ENCODE peak calls at places on chromosomes 4 and X, in eight cellular contexts. One of them, this sample, is unnamed.

GRCh38 chrX:72297953-72298730 is 7.6 kb downstream of the CITED1 start:
- DNase-seq in body of pancreas: peak
- DNase-seq in breast epithelium: no peak
- DNase-seq in AG04450: no peak
- DNase-seq in fibroblast of mammary gland: peak
- DNase-seq in H1: no peak
- DNase-seq in prostate gland: no peak
- DNase-seq in tibial nerve: no peak
- DNase-seq in this sample: no peak

GRCh38 chr4:3675251-3676115 is 90.7 kb upstream of the ADRA2C start:
- DNase-seq in AG04450: no peak
- DNase-seq in body of pancreas: no peak
- DNase-seq in H1: no peak
- DNase-seq in breast epithelium: no peak
- DNase-seq in prostate gland: no peak
- DNase-seq in tibial nerve: no peak
- DNase-seq in fibroblast of mammary gland: no peak
- DNase-seq in this sample: no peak

GRCh38 chrX:154028502-154029184 is 8.9 kb upstream of the IRAK1 start:
- DNase-seq in breast epithelium: no peak
- DNase-seq in tibial nerve: no peak
- DNase-seq in fibroblast of mammary gland: no peak
- DNase-seq in H1: no peak
- DNase-seq in prostate gland: no peak
- DNase-seq in AG04450: no peak
- DNase-seq in body of pancreas: no peak
- DNase-seq in this sample: no peak

GRCh38 chr4:10960386-10960785 is 275.8 kb upstream of the CLNK start:
- DNase-seq in tibial nerve: no peak
- DNase-seq in breast epithelium: no peak
- DNase-seq in H1: no peak
- DNase-seq in AG04450: no peak
- DNase-seq in fibroblast of mammary gland: no peak
- DNase-seq in prostate gland: no peak
- DNase-seq in body of pancreas: no peak
- DNase-seq in this sample: no peak

GRCh38 chrX:69070949-69071650 is 94.2 kb downstream of the PJA1 start:
- DNase-seq in H1: no peak
- DNase-seq in fibroblast of mammary gland: no peak
- DNase-seq in prostate gland: no peak
- DNase-seq in tibial nerve: no peak
- DNase-seq in breast epithelium: no peak
- DNase-seq in body of pancreas: peak
- DNase-seq in AG04450: no peak
- DNase-seq in this sample: no peak

GRCh38 chr4:118586357-118586790 is 98.8 kb upstream of the METTL14 start:
- DNase-seq in fibroblast of mammary gland: peak
- DNase-seq in prostate gland: no peak
- DNase-seq in breast epithelium: no peak
- DNase-seq in tibial nerve: no peak
- DNase-seq in body of pancreas: peak
- DNase-seq in H1: no peak
- DNase-seq in AG04450: no peak
- DNase-seq in this sample: no peak

GRCh38 chr4:184300816-184301215 is 83.1 kb upstream of the ENPP6 start:
- DNase-seq in body of pancreas: no peak
- DNase-seq in AG04450: no peak
- DNase-seq in tibial nerve: no peak
- DNase-seq in breast epithelium: no peak
- DNase-seq in fibroblast of mammary gland: no peak
- DNase-seq in prostate gland: no peak
- DNase-seq in H1: no peak
- DNase-seq in this sample: no peak

GRCh38 chr4:44553143-44553542 is 98.3 kb downstream of the YIPF7 start:
- DNase-seq in body of pancreas: no peak
- DNase-seq in tibial nerve: no peak
- DNase-seq in H1: no peak
- DNase-seq in breast epithelium: no peak
- DNase-seq in fibroblast of mammary gland: no peak
- DNase-seq in AG04450: no peak
- DNase-seq in prostate gland: no peak
- DNase-seq in this sample: no peak

GRCh38 chr4:185591679-185592141 is 56.4 kb upstream of the PDLIM3 start:
- DNase-seq in prostate gland: peak
- DNase-seq in breast epithelium: no peak
- DNase-seq in fibroblast of mammary gland: peak
- DNase-seq in body of pancreas: no peak
- DNase-seq in H1: no peak
- DNase-seq in tibial nerve: no peak
- DNase-seq in AG04450: no peak
- DNase-seq in this sample: no peak

GRCh38 chr4:89868999-89869589 is 25.6 kb upstream of the MMRN1 start:
- DNase-seq in breast epithelium: no peak
- DNase-seq in prostate gland: no peak
- DNase-seq in H1: no peak
- DNase-seq in fibroblast of mammary gland: peak
- DNase-seq in AG04450: no peak
- DNase-seq in tibial nerve: no peak
- DNase-seq in body of pancreas: no peak
- DNase-seq in this sample: no peak

GRCh38 chr4:112982677-112983076 is 66.8 kb upstream of the ANK2 start:
- DNase-seq in AG04450: no peak
- DNase-seq in breast epithelium: no peak
- DNase-seq in prostate gland: no peak
- DNase-seq in H1: no peak
- DNase-seq in tibial nerve: no peak
- DNase-seq in fibroblast of mammary gland: peak
- DNase-seq in body of pancreas: no peak
- DNase-seq in this sample: no peak

GRCh38 chr4:185559913-185560281 is 24.6 kb upstream of the PDLIM3 start:
- DNase-seq in tibial nerve: no peak
- DNase-seq in fibroblast of mammary gland: peak
- DNase-seq in prostate gland: no peak
- DNase-seq in H1: no peak
- DNase-seq in body of pancreas: peak
- DNase-seq in AG04450: no peak
- DNase-seq in breast epithelium: peak
- DNase-seq in this sample: peak

GRCh38 chr4:92047209-92047877 is 256.4 kb upstream of the GRID2 start:
- DNase-seq in prostate gland: no peak
- DNase-seq in fibroblast of mammary gland: no peak
- DNase-seq in AG04450: no peak
- DNase-seq in tibial nerve: no peak
- DNase-seq in H1: no peak
- DNase-seq in body of pancreas: peak
- DNase-seq in breast epithelium: no peak
- DNase-seq in this sample: no peak

GRCh38 chr4:143375326-143376073 is 38.8 kb downstream of the GAB1 start:
- DNase-seq in body of pancreas: peak
- DNase-seq in AG04450: no peak
- DNase-seq in fibroblast of mammary gland: peak
- DNase-seq in breast epithelium: no peak
- DNase-seq in tibial nerve: no peak
- DNase-seq in H1: no peak
- DNase-seq in prostate gland: no peak
- DNase-seq in this sample: no peak

GRCh38 chr4:142100941-142101340 is 464.6 kb downstream of the IL15 start:
- DNase-seq in AG04450: no peak
- DNase-seq in body of pancreas: no peak
- DNase-seq in breast epithelium: no peak
- DNase-seq in tibial nerve: no peak
- DNase-seq in prostate gland: no peak
- DNase-seq in fibroblast of mammary gland: no peak
- DNase-seq in H1: no peak
- DNase-seq in this sample: no peak

GRCh38 chr4:68369474-68369805 is 19.6 kb upstream of the YTHDC1 start:
- DNase-seq in body of pancreas: no peak
- DNase-seq in tibial nerve: no peak
- DNase-seq in breast epithelium: peak
- DNase-seq in prostate gland: peak
- DNase-seq in AG04450: no peak
- DNase-seq in H1: no peak
- DNase-seq in fibroblast of mammary gland: no peak
- DNase-seq in this sample: no peak

GRCh38 chrX:40383360-40383759 is 197.4 kb upstream of the ATP6AP2 start:
- DNase-seq in tibial nerve: no peak
- DNase-seq in AG04450: no peak
- DNase-seq in breast epithelium: no peak
- DNase-seq in H1: no peak
- DNase-seq in body of pancreas: no peak
- DNase-seq in fibroblast of mammary gland: no peak
- DNase-seq in prostate gland: no peak
- DNase-seq in this sample: no peak

GRCh38 chr4:86487738-86488137 is 106.4 kb upstream of the PTPN13 start:
- DNase-seq in AG04450: no peak
- DNase-seq in body of pancreas: no peak
- DNase-seq in tibial nerve: no peak
- DNase-seq in fibroblast of mammary gland: no peak
- DNase-seq in prostate gland: no peak
- DNase-seq in breast epithelium: no peak
- DNase-seq in H1: no peak
- DNase-seq in this sample: no peak

GRCh38 chrX:130053236-130053635 is 57.1 kb downstream of the ELF4 start:
- DNase-seq in body of pancreas: no peak
- DNase-seq in H1: no peak
- DNase-seq in fibroblast of mammary gland: no peak
- DNase-seq in prostate gland: no peak
- DNase-seq in breast epithelium: no peak
- DNase-seq in tibial nerve: no peak
- DNase-seq in AG04450: no peak
- DNase-seq in this sample: no peak

GRCh38 chr4:133982533-133983224 is 218.9 kb downstream of the PABPC4L start:
- DNase-seq in H1: no peak
- DNase-seq in AG04450: no peak
- DNase-seq in prostate gland: no peak
- DNase-seq in body of pancreas: no peak
- DNase-seq in fibroblast of mammary gland: peak
- DNase-seq in tibial nerve: no peak
- DNase-seq in breast epithelium: no peak
- DNase-seq in this sample: no peak

DNA sequence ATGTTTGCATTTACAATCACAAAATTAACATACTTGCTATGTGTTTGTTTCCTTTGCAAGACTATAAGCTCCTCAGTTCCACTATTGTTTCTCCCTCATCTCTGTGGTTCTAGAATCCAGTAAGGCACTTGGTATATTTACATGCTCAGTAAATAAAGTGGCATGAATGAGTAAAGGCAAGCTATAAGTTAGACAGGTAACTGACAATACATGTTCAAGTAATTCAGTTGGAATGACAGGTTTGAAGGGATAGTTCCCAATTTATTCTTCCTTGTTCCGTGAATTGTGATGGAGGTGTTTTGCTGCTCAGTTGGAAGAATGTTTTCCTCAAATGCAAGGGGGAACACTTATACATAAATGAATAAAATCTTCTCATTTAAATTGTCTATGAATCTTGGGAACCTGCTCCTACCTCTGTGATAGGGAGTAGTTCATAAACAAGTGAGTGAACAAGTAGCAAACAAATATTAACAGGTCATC is 54.1 kb upstream of the DHX15 start:
- DNase-seq in tibial nerve: no peak
- DNase-seq in body of pancreas: no peak
- DNase-seq in H1: no peak
- DNase-seq in breast epithelium: no peak
- DNase-seq in prostate gland: no peak
- DNase-seq in fibroblast of mammary gland: no peak
- DNase-seq in AG04450: no peak
- DNase-seq in this sample: no peak
- H3K4me3 ChIP-seq in tibial nerve: no peak
- H3K4me3 ChIP-seq in body of pancreas: no peak
- H3K4me3 ChIP-seq in H1: no peak
- H3K4me3 ChIP-seq in breast epithelium: no peak
- H3K4me3 ChIP-seq in prostate gland: no peak
- H3K4me3 ChIP-seq in fibroblast of mammary gland: no peak
- H3K4me3 ChIP-seq in AG04450: no peak
- H3K4me3 ChIP-seq in this sample: no peak

DNA sequence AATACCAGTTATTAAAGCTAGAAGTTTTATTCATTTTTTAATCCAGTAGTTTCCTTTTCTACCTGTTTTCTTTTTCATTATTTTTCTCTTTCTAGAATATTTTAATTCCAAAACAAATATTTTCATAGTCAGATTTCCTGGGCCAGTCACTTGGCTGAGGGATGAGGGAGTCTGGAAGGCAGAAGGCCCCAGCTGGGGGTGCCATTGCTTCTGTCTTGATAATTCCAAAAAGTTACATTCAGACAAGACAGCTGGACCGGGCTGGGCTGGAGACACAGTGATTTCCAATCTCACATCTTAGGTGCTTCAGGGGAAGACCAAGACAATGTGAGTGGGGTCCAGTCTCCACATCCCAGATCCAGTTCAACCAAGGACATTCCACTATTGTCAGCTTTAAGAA is 263.5 kb downstream of the TMA16 start:
- DNase-seq in H1: no peak
- DNase-seq in prostate gland: no peak
- DNase-seq in fibroblast of mammary gland: no peak
- DNase-seq in AG04450: no peak
- DNase-seq in tibial nerve: no peak
- DNase-seq in body of pancreas: no peak
- DNase-seq in breast epithelium: no peak
- DNase-seq in this sample: no peak
- TF ChIP-seq CTCF in H1: no peak
- TF ChIP-seq CTCF in prostate gland: no peak
- TF ChIP-seq CTCF in fibroblast of mammary gland: no peak
- TF ChIP-seq CTCF in AG04450: no peak
- TF ChIP-seq CTCF in tibial nerve: no peak
- TF ChIP-seq CTCF in body of pancreas: no peak
- TF ChIP-seq CTCF in breast epithelium: no peak
- TF ChIP-seq CTCF in this sample: no peak

GRCh38 chrX:48022100-48022499 is 15.3 kb downstream of the SPACA5 start:
- DNase-seq in body of pancreas: no peak
- DNase-seq in H1: no peak
- DNase-seq in fibroblast of mammary gland: no peak
- DNase-seq in prostate gland: no peak
- DNase-seq in tibial nerve: no peak
- DNase-seq in AG04450: no peak
- DNase-seq in breast epithelium: no peak
- DNase-seq in this sample: no peak
- H3K4me3 ChIP-seq in body of pancreas: no peak
- H3K4me3 ChIP-seq in H1: no peak
- H3K4me3 ChIP-seq in fibroblast of mammary gland: no peak
- H3K4me3 ChIP-seq in prostate gland: no peak
- H3K4me3 ChIP-seq in tibial nerve: no peak
- H3K4me3 ChIP-seq in AG04450: no peak
- H3K4me3 ChIP-seq in breast epithelium: peak
- H3K4me3 ChIP-seq in this sample: no peak

DNA sequence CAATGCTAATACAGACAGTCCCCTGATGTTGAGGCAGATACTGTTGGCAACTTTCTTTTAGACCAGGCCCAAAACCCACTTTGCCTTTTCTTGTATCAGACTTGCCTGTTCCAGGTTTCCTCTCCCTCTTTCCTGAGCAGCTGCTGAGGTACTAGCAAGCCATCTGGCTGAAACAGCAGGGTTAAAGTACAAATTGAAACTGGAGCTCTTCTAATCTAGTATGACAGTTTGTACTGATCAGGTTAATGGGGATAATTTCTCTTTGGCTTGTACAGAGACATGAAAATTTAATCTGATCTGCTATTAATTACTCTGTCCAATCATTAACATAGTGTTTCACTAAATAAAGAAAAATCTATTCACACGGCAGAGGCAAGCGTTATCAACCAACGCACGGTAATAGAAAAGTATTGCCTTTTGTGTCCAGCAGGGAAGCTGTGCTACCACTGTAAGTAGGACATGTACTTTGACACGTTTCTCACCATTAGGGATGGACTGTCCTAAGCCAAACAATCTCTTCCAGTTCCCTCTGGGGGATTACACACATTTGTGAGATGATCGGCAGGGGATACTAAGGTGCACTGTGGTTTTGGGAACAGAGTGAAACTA is 71.1 kb downstream of the IGSF1 start:
- DNase-seq in breast epithelium: no peak
- DNase-seq in prostate gland: no peak
- DNase-seq in fibroblast of mammary gland: no peak
- DNase-seq in body of pancreas: peak
- DNase-seq in H1: no peak
- DNase-seq in tibial nerve: no peak
- DNase-seq in AG04450: no peak
- DNase-seq in this sample: no peak
- TF ChIP-seq CTCF in breast epithelium: no peak
- TF ChIP-seq CTCF in prostate gland: no peak
- TF ChIP-seq CTCF in fibroblast of mammary gland: no peak
- TF ChIP-seq CTCF in body of pancreas: no peak
- TF ChIP-seq CTCF in H1: no peak
- TF ChIP-seq CTCF in tibial nerve: no peak
- TF ChIP-seq CTCF in AG04450: no peak
- TF ChIP-seq CTCF in this sample: no peak

This sample was measured in HFF-Myc.